ENCODE peak calls at places on chromosomes 2 and 18, in four cellular contexts. One of them, this sample, is unnamed.

GRCh38 chr2:15941483-15941853 is 1.1 kb downstream of the MYCN start:
- DNase-seq in colonic mucosa: peak; percentile 37
- DNase-seq in endodermal cell: peak; percentile 88
- DNase-seq in NT2/D1: peak; percentile 90
- DNase-seq in this sample: peak; percentile 83

GRCh38 chr2:230942371-230942770 is 17.3 kb upstream of the GPR55 start:
- DNase-seq in colonic mucosa: no peak
- DNase-seq in endodermal cell: peak; percentile 63
- DNase-seq in NT2/D1: no peak
- DNase-seq in this sample: no peak

GRCh38 chr2:241122376-241123002 is 20.4 kb upstream of the MTERF4 start:
- DNase-seq in colonic mucosa: no peak
- DNase-seq in endodermal cell: no peak
- DNase-seq in NT2/D1: no peak
- DNase-seq in this sample: no peak

GRCh38 chr2:56015631-56016251 is 92.2 kb upstream of the EFEMP1 start:
- DNase-seq in colonic mucosa: no peak
- DNase-seq in endodermal cell: peak; percentile 53
- DNase-seq in NT2/D1: no peak
- DNase-seq in this sample: peak; percentile 35

GRCh38 chr18:37520508-37520907 is 45.1 kb downstream of the CELF4 start:
- DNase-seq in colonic mucosa: no peak
- DNase-seq in endodermal cell: no peak
- DNase-seq in NT2/D1: no peak
- DNase-seq in this sample: no peak

GRCh38 chr18:35479911-35480586 is 17.7 kb downstream of the INO80C start:
- DNase-seq in colonic mucosa: peak; percentile 66
- DNase-seq in endodermal cell: no peak
- DNase-seq in NT2/D1: no peak
- DNase-seq in this sample: no peak

GRCh38 chr2:192072261-192072660 is 122.5 kb downstream of the TMEFF2 start:
- DNase-seq in colonic mucosa: no peak
- DNase-seq in endodermal cell: no peak
- DNase-seq in NT2/D1: no peak
- DNase-seq in this sample: no peak

GRCh38 chr2:224594840-224595239 is 9.7 kb upstream of the CUL3 start:
- DNase-seq in colonic mucosa: no peak
- DNase-seq in endodermal cell: no peak
- DNase-seq in NT2/D1: no peak
- DNase-seq in this sample: no peak

GRCh38 chr2:148244593-148245292 is 223.9 kb downstream of the MBD5 start:
- DNase-seq in colonic mucosa: no peak
- DNase-seq in endodermal cell: no peak
- DNase-seq in NT2/D1: no peak
- DNase-seq in this sample: no peak

GRCh38 chr2:241902357-241902991 is 32.9 kb downstream of the RTP5 start:
- DNase-seq in colonic mucosa: no peak
- DNase-seq in endodermal cell: peak; percentile 77
- DNase-seq in NT2/D1: no peak
- DNase-seq in this sample: no peak

GRCh38 chr2:190993292-190993643 is 20.7 kb downstream of the STAT1 start:
- DNase-seq in colonic mucosa: no peak
- DNase-seq in endodermal cell: no peak
- DNase-seq in NT2/D1: no peak
- DNase-seq in this sample: no peak

GRCh38 chr2:154375625-154376020 is 322.9 kb upstream of the KCNJ3 start:
- DNase-seq in colonic mucosa: no peak
- DNase-seq in endodermal cell: peak; percentile 50
- DNase-seq in NT2/D1: peak; percentile 42
- DNase-seq in this sample: peak; percentile 70

GRCh38 chr2:224909885-224910517 is 132.3 kb downstream of the DOCK10 start:
- DNase-seq in colonic mucosa: no peak
- DNase-seq in endodermal cell: no peak
- DNase-seq in NT2/D1: no peak
- DNase-seq in this sample: peak; percentile 27

GRCh38 chr2:96264656-96265348 is 995 bp downstream of the TMEM127 start:
- DNase-seq in colonic mucosa: peak; percentile 32
- DNase-seq in endodermal cell: peak; percentile 62
- DNase-seq in NT2/D1: peak; percentile 16
- DNase-seq in this sample: peak; percentile 69

GRCh38 chr2:133674433-133675331 is 106.4 kb upstream of the NCKAP5 start:
- DNase-seq in colonic mucosa: peak; percentile 46
- DNase-seq in endodermal cell: peak; percentile 73
- DNase-seq in NT2/D1: peak; percentile 40
- DNase-seq in this sample: peak; percentile 54

GRCh38 chr2:181318504-181319280 is 138.5 kb upstream of the ITGA4 start:
- DNase-seq in colonic mucosa: no peak
- DNase-seq in endodermal cell: no peak
- DNase-seq in NT2/D1: no peak
- DNase-seq in this sample: peak; percentile 11

DNA sequence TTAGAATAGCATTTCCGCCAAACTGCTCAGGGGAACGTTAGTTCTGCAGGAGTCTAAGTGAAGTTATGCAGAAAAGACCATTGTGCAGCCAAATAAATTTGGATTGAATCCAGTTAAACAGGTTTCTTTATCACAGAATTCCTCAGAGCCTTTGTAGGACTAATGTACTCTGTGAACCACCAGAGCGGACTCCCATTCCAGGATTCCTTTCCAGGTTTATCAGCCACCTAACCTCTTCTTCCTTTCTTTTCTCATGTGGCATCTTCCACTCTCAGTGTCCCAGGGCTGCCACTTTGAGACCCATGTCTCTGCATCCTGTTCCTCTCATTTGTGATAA is 350.4 kb downstream of the TSN start:
- DNase-seq in colonic mucosa: no peak
- DNase-seq in endodermal cell: no peak
- DNase-seq in NT2/D1: no peak
- DNase-seq in this sample: peak; percentile 72
- H3K9ac ChIP-seq in colonic mucosa: no peak overlapping the region
- H3K9ac ChIP-seq in endodermal cell: no peak overlapping the region
- H3K9ac ChIP-seq in NT2/D1: no peak overlapping the region
- H3K9ac ChIP-seq in this sample: no peak overlapping the region

GRCh38 chr2:48313036-48313877 is 216.7 kb upstream of the STON1 start:
- DNase-seq in colonic mucosa: no peak
- DNase-seq in endodermal cell: no peak
- DNase-seq in NT2/D1: no peak
- DNase-seq in this sample: no peak
- H3K9ac ChIP-seq in colonic mucosa: peak overlapping the region; percentile 68
- H3K9ac ChIP-seq in endodermal cell: no peak overlapping the region
- H3K9ac ChIP-seq in NT2/D1: no peak overlapping the region
- H3K9ac ChIP-seq in this sample: no peak overlapping the region

GRCh38 chr2:189629553-189630453 is 31.5 kb upstream of the ASNSD1 start:
- DNase-seq in colonic mucosa: no peak
- DNase-seq in endodermal cell: no peak
- DNase-seq in NT2/D1: no peak
- DNase-seq in this sample: no peak
- H3K9ac ChIP-seq in colonic mucosa: peak overlapping the region; percentile 10
- H3K9ac ChIP-seq in endodermal cell: no peak overlapping the region
- H3K9ac ChIP-seq in NT2/D1: no peak overlapping the region
- H3K9ac ChIP-seq in this sample: no peak overlapping the region

GRCh38 chr18:24138884-24139616 is at the start of gene CABYR:
- DNase-seq in colonic mucosa: peak; percentile 72
- DNase-seq in endodermal cell: peak; percentile 96
- DNase-seq in NT2/D1: peak; percentile 83
- DNase-seq in this sample: peak; percentile 92
- H3K9ac ChIP-seq in colonic mucosa: peak within 1 kb of the TSS; percentile 7
- H3K9ac ChIP-seq in endodermal cell: peak within 1 kb of the TSS; percentile 24
- H3K9ac ChIP-seq in NT2/D1: peak within 1 kb of the TSS; percentile 80
- H3K9ac ChIP-seq in this sample: no peak within 1 kb of the TSS

GRCh38 chr2:136024185-136024584 is 38.8 kb upstream of the DARS1 start:
- DNase-seq in colonic mucosa: no peak
- DNase-seq in endodermal cell: no peak
- DNase-seq in NT2/D1: no peak
- DNase-seq in this sample: no peak

GRCh38 chr2:136024616-136025015 is 39.2 kb upstream of the DARS1 start:
- DNase-seq in colonic mucosa: no peak
- DNase-seq in endodermal cell: no peak
- DNase-seq in NT2/D1: no peak
- DNase-seq in this sample: no peak

GRCh38 chr2:136023416-136023815 is 38.0 kb upstream of the DARS1 start:
- DNase-seq in colonic mucosa: no peak
- DNase-seq in endodermal cell: no peak
- DNase-seq in NT2/D1: no peak
- DNase-seq in this sample: no peak

GRCh38 chr2:136022747-136023146 is 37.3 kb upstream of the DARS1 start:
- DNase-seq in colonic mucosa: no peak
- DNase-seq in endodermal cell: no peak
- DNase-seq in NT2/D1: no peak
- DNase-seq in this sample: no peak

GRCh38 chr2:136025057-136025973 is 39.9 kb upstream of the DARS1 start:
- DNase-seq in colonic mucosa: peak; percentile 65
- DNase-seq in endodermal cell: peak; percentile 96
- DNase-seq in NT2/D1: peak; percentile 89
- DNase-seq in this sample: peak; percentile 99
- H3K9ac ChIP-seq in colonic mucosa: no peak overlapping the region
- H3K9ac ChIP-seq in endodermal cell: peak overlapping the region; percentile 63
- H3K9ac ChIP-seq in NT2/D1: peak overlapping the region; percentile 68
- H3K9ac ChIP-seq in this sample: peak overlapping the region; percentile 11

GRCh38 chr18:77101410-77102245 is 31.0 kb downstream of the MBP start:
- DNase-seq in colonic mucosa: peak; percentile 69
- DNase-seq in endodermal cell: peak; percentile 83
- DNase-seq in NT2/D1: peak; percentile 48
- DNase-seq in this sample: no peak

GRCh38 chr18:77102246-77103040 is 30.1 kb downstream of the MBP start:
- DNase-seq in colonic mucosa: no peak
- DNase-seq in endodermal cell: no peak
- DNase-seq in NT2/D1: no peak
- DNase-seq in this sample: no peak

GRCh38 chr18:77099501-77100370 is 32.8 kb downstream of the MBP start:
- DNase-seq in colonic mucosa: no peak
- DNase-seq in endodermal cell: peak; percentile 68
- DNase-seq in NT2/D1: no peak
- DNase-seq in this sample: no peak

GRCh38 chr18:77098554-77099174 is 33.9 kb downstream of the MBP start:
- DNase-seq in colonic mucosa: no peak
- DNase-seq in endodermal cell: peak; percentile 63
- DNase-seq in NT2/D1: no peak
- DNase-seq in this sample: no peak

DNA sequence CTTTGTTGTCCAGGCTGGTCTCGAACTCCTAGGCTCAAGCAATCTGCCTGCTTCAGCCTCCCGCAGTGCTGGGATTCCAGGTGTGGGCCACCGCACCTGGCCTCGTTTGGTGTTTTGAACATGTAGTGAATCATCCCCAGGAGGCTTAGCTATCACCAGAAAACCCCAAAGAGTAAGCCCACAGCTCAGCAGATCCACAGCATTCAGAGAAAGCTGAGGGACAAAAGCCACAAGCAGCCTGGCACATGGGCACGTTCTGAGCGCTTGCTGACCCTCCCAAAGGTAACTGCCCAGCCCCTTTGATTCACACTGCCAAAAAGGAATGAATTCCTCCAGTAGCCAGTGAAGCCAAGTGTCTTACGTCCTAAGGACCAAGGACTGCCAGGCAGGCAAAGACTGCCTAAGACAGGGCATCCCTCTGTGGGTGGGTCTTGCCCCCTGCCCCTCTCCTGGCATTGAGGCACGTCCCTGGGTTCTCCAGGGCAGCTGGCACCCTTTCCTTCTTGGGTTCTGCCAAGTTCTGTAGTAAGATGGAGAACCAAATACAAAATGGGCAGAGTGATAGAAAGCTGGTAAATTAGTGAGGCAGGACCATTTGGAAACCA is 31.7 kb downstream of the MBP start:
- DNase-seq in colonic mucosa: no peak
- DNase-seq in endodermal cell: no peak
- DNase-seq in NT2/D1: no peak
- DNase-seq in this sample: no peak
- H3K9ac ChIP-seq in colonic mucosa: no peak overlapping the region
- H3K9ac ChIP-seq in endodermal cell: no peak overlapping the region
- H3K9ac ChIP-seq in NT2/D1: no peak overlapping the region
- H3K9ac ChIP-seq in this sample: no peak overlapping the region

GRCh38 chr2:73267008-73267407 is 17.3 kb downstream of the FBXO41 start:
- DNase-seq in colonic mucosa: no peak
- DNase-seq in endodermal cell: no peak
- DNase-seq in NT2/D1: no peak
- DNase-seq in this sample: no peak

GRCh38 chr2:73269686-73270465 is 14.4 kb downstream of the FBXO41 start:
- DNase-seq in colonic mucosa: no peak
- DNase-seq in endodermal cell: peak; percentile 27
- DNase-seq in NT2/D1: no peak
- DNase-seq in this sample: no peak

GRCh38 chr2:73268368-73268830 is 15.9 kb downstream of the FBXO41 start:
- DNase-seq in colonic mucosa: peak; percentile 26
- DNase-seq in endodermal cell: no peak
- DNase-seq in NT2/D1: no peak
- DNase-seq in this sample: no peak

GRCh38 chr2:73266061-73266891 is 18.0 kb downstream of the FBXO41 start:
- DNase-seq in colonic mucosa: no peak
- DNase-seq in endodermal cell: no peak
- DNase-seq in NT2/D1: no peak
- DNase-seq in this sample: no peak

DNA sequence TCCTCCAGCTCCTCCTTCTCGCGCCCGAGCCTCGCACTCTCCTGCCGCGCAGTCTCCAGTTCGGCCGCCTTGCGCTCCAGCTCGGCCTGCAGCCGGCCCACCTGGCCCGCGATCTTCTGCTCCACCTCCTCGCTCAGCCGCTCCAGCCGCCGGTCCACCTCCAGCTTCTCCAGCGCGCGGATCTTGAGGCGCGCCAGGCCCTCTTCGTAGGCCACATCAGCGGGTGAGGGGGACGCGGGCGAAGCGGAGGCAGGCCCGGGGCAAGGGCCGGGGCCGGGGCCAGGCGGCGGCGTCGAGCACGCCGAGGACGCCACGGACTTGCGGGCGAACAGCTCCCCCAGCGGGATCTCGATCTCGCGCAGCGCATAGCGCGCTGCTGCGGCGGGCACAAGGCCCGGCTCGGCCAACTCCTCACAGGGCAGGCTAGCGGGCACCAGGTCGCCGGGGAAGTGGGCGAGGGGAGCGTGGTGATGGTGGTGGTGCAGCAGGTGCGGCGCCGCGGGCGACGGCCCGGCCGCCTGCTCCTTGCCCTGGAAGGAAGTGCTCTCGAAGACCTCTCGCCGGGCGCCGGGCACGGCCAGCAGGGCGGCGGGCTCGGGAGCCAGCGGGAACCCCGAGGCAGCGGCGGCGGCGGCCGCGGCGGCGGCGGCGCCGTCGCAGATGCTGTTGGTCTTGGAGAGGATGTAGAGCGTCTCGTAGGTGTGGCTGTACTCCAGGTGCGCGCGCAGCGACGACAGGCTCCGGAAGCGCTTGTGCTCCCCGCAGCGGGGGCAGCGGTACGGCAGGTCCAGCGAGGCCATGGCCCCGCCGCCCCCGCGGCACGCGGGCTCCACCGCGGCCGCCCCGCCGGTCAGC is 15.2 kb downstream of the FBXO41 start:
- DNase-seq in colonic mucosa: peak; percentile 81
- DNase-seq in endodermal cell: peak; percentile 91
- DNase-seq in NT2/D1: no peak
- DNase-seq in this sample: peak; percentile 79
- H3K9ac ChIP-seq in colonic mucosa: no peak overlapping the region
- H3K9ac ChIP-seq in endodermal cell: no peak overlapping the region
- H3K9ac ChIP-seq in NT2/D1: peak overlapping the region; percentile 51
- H3K9ac ChIP-seq in this sample: no peak overlapping the region

DNA sequence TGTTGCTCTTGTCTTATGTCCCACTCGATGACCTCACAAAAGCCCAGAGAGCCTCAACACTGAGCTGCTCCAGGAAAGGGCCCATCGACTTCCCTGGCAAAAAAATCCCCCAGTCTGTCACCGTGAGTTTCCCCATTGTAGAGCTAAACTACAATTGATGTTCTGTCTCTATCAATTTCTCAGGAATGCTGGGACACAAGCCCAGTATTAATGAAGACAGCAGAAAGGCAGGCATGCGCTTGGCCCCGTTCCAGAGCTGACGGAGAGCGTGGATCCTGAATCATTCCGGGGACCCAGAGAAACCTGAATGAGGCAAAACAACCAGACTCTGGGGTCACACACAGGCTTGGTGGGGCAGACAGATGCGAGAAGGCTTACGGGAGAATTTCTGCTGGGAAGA is 146.9 kb downstream of the TTC32 start:
- DNase-seq in colonic mucosa: no peak
- DNase-seq in endodermal cell: no peak
- DNase-seq in NT2/D1: no peak
- DNase-seq in this sample: no peak
- H3K9ac ChIP-seq in colonic mucosa: no peak overlapping the region
- H3K9ac ChIP-seq in endodermal cell: no peak overlapping the region
- H3K9ac ChIP-seq in NT2/D1: no peak overlapping the region
- H3K9ac ChIP-seq in this sample: no peak overlapping the region

This sample was measured in neural progenitor cell.